ENCODE peak calls at places on chromosomes 16 and 17, in five cellular contexts. Y, I, Z, W and C are unnamed samples.

GRCh38 chr17:917391-917811 is 62.2 kb downstream of the NXN start:
- DNase-seq in Y (no peak), I (peak; percentile 42), Z (peak; percentile 68), W (no peak), C (no peak)

GRCh38 chr16:50272111-50272571 is 5.8 kb downstream of the ADCY7 start:
- DNase-seq in W (no peak), I (peak; percentile 47), Y (no peak), Z (peak; percentile 57), C (no peak)

GRCh38 chr17:80991645-80992076 is at the start of gene CHMP6:
- DNase-seq in W (peak; percentile 42), Y (peak; percentile 93), Z (peak; percentile 91), I (peak; percentile 98), C (peak; percentile 78)

GRCh38 chr16:27408602-27409031 is 6.6 kb downstream of the IL21R start:
- DNase-seq in Z (no peak), I (no peak), W (no peak), Y (no peak), C (no peak)

GRCh38 chr17:6468051-6468790 is 24.0 kb downstream of the PIMREG start:
- DNase-seq in I (no peak), W (no peak), Y (no peak), Z (peak; percentile 75), C (no peak)

GRCh38 chr16:49348408-49349176 is 25.0 kb upstream of the C16orf78 start:
- DNase-seq in W (no peak), I (peak; percentile 66), Y (no peak), Z (no peak), C (no peak)

GRCh38 chr17:74277935-74278334 is 3.9 kb downstream of the DNAI2 start:
- DNase-seq in W (no peak), Y (no peak), Z (no peak), I (no peak), C (no peak)

GRCh38 chr17:9053406-9053805 is 32.1 kb downstream of the NTN1 start:
- DNase-seq in I (no peak), Z (no peak), Y (no peak), W (no peak), C (no peak)

GRCh38 chr17:35460354-35460851 is 11.8 kb upstream of the SLFN13 start:
- DNase-seq in Y (no peak), W (no peak), Z (peak; percentile 92), I (peak; percentile 96), C (no peak)

GRCh38 chr16:29784901-29785500 is 5.5 kb upstream of the KIF22 start:
- DNase-seq in Z (peak; percentile 94), I (peak; percentile 94), W (no peak), Y (peak; percentile 79), C (peak; percentile 80)

GRCh38 chr17:55299890-55300289 is 35.1 kb downstream of the HLF start:
- DNase-seq in I (no peak), Z (no peak), W (no peak), Y (no peak), C (no peak)

GRCh38 chr16:31201511-31202401 is 804 bp downstream of the PYCARD start:
- DNase-seq in W (peak; percentile 38), Y (peak; percentile 50), I (peak; percentile 85), Z (no peak), C (no peak)

GRCh38 chr16:55059146-55059545 is 128.5 kb downstream of the IRX5 start:
- DNase-seq in Y (no peak), Z (no peak), I (no peak), W (no peak), C (no peak)

GRCh38 chr16:89945654-89946053 is 2.9 kb upstream of the DEF8 start:
- DNase-seq in I (no peak), W (no peak), Y (no peak), Z (no peak), C (no peak)

GRCh38 chr17:45092932-45093430 is 31.9 kb downstream of the NMT1 start:
- DNase-seq in I (no peak), W (peak; percentile 99), Y (peak; percentile 95), Z (peak; percentile 93), C (peak; percentile 81)

GRCh38 chr17:78873519-78874340 is 29.3 kb downstream of the CEP295NL start:
- DNase-seq in W (peak; percentile 94), I (no peak), Z (no peak), Y (no peak), C (no peak)

GRCh38 chr17:82186221-82186620 is 26.4 kb downstream of the CCDC57 start:
- DNase-seq in Y (no peak), W (no peak), Z (peak; percentile 46), I (no peak), C (no peak)

GRCh38 chr17:17713839-17714238 is 32.6 kb downstream of the RAI1 start:
- DNase-seq in I (no peak), W (no peak), Z (peak; percentile 92), Y (peak; percentile 62), C (peak; percentile 79)

GRCh38 chr16:68668266-68668665 is 23.2 kb downstream of the CDH3 start:
- DNase-seq in Y (no peak), W (no peak), I (no peak), Z (no peak), C (no peak)

GRCh38 chr17:4625181-4625601 is 16.3 kb downstream of the ALOX15 start:
- DNase-seq in Z (no peak), Y (no peak), I (no peak), W (no peak), C (no peak)

GRCh38 chr17:34241062-34241461 is 14.0 kb upstream of the CCL2 start:
- DNase-seq in Z (peak; percentile 87), I (no peak), Y (no peak), W (peak; percentile 64), C (peak; percentile 60)

GRCh38 chr17:82732118-82732743 is 3.2 kb upstream of the FN3K start:
- DNase-seq in Z (no peak), I (peak; percentile 20), Y (no peak), W (no peak), C (no peak)

GRCh38 chr17:77875881-77876509 is 82.5 kb upstream of the TNRC6C start:
- DNase-seq in W (no peak), Z (no peak), Y (no peak), I (no peak), C (no peak)

GRCh38 chr17:21246698-21247097 is 6.5 kb downstream of the NATD1 start:
- DNase-seq in I (no peak), W (no peak), Y (no peak), Z (no peak), C (no peak)

GRCh38 chr17:43573579-43574321 is 27.6 kb upstream of the ETV4 start:
- DNase-seq in W (no peak), I (no peak), Y (no peak), Z (no peak), C (no peak)

GRCh38 chr17:69609495-69610315 is 195.2 kb downstream of the MAP2K6 start:
- DNase-seq in Z (no peak), Y (peak; percentile 34), I (peak; percentile 32), W (peak; percentile 33), C (no peak)

GRCh38 chr17:36534117-36534880 is at the start of gene MYO19:
- DNase-seq in Z (peak; percentile 91), I (peak; percentile 90), Y (peak; percentile 69), W (peak; percentile 25), C (peak; percentile 84)